ENCODE peak calls at places on chromosomes 2 and 18, in ten cellular contexts. One of them, this sample, is unnamed.
A peak's percentile ranks its signal among the peaks of the same experiment; 100 is the strongest.

GRCh38 chr2:174787485-174788205 is 23.4 kb upstream of the CHRNA1 start:
- DNase-seq in endothelial cell of umbilical vein: peak; percentile 30
- DNase-seq in stomach: no peak
- DNase-seq in upper lobe of left lung: no peak
- DNase-seq in suprapubic skin: no peak
- DNase-seq in HepG2: peak; percentile 45
- DNase-seq in GM12891: no peak
- DNase-seq in K562: no peak
- DNase-seq in GM12892: no peak
- DNase-seq in sigmoid colon: no peak
- DNase-seq in this sample: peak; percentile 92

GRCh38 chr2:121295911-121296650 is 11.1 kb upstream of the TFCP2L1 start:
- DNase-seq in stomach: no peak
- DNase-seq in HepG2: no peak
- DNase-seq in GM12892: no peak
- DNase-seq in upper lobe of left lung: peak; percentile 43
- DNase-seq in sigmoid colon: no peak
- DNase-seq in K562: no peak
- DNase-seq in endothelial cell of umbilical vein: no peak
- DNase-seq in GM12891: no peak
- DNase-seq in suprapubic skin: no peak
- DNase-seq in this sample: no peak

GRCh38 chr2:20641123-20641985 is 9.5 kb downstream of the HS1BP3 start:
- DNase-seq in stomach: no peak
- DNase-seq in GM12892: no peak
- DNase-seq in HepG2: no peak
- DNase-seq in sigmoid colon: peak; percentile 92
- DNase-seq in K562: no peak
- DNase-seq in endothelial cell of umbilical vein: peak; percentile 33
- DNase-seq in GM12891: no peak
- DNase-seq in upper lobe of left lung: no peak
- DNase-seq in suprapubic skin: no peak
- DNase-seq in this sample: no peak

GRCh38 chr2:83471708-83472107 is 987.4 kb downstream of the SUCLG1 start:
- DNase-seq in HepG2: no peak
- DNase-seq in GM12892: no peak
- DNase-seq in upper lobe of left lung: no peak
- DNase-seq in GM12891: no peak
- DNase-seq in endothelial cell of umbilical vein: no peak
- DNase-seq in K562: no peak
- DNase-seq in stomach: no peak
- DNase-seq in suprapubic skin: no peak
- DNase-seq in sigmoid colon: no peak
- DNase-seq in this sample: no peak

GRCh38 chr2:204680576-204680975 is 135.3 kb downstream of the PARD3B start:
- DNase-seq in upper lobe of left lung: no peak
- DNase-seq in GM12891: no peak
- DNase-seq in sigmoid colon: no peak
- DNase-seq in endothelial cell of umbilical vein: no peak
- DNase-seq in stomach: no peak
- DNase-seq in suprapubic skin: no peak
- DNase-seq in K562: no peak
- DNase-seq in GM12892: no peak
- DNase-seq in HepG2: no peak
- DNase-seq in this sample: no peak

GRCh38 chr2:210617732-210618330 is 61.4 kb downstream of the CPS1 start:
- DNase-seq in GM12892: no peak
- DNase-seq in stomach: no peak
- DNase-seq in GM12891: no peak
- DNase-seq in endothelial cell of umbilical vein: peak; percentile 37
- DNase-seq in upper lobe of left lung: no peak
- DNase-seq in sigmoid colon: no peak
- DNase-seq in suprapubic skin: no peak
- DNase-seq in HepG2: peak; percentile 64
- DNase-seq in K562: peak; percentile 11
- DNase-seq in this sample: peak; percentile 69

GRCh38 chr2:240323601-240324291 is 111.7 kb upstream of the GPC1 start:
- DNase-seq in K562: no peak
- DNase-seq in stomach: no peak
- DNase-seq in endothelial cell of umbilical vein: no peak
- DNase-seq in suprapubic skin: peak; percentile 71
- DNase-seq in GM12892: no peak
- DNase-seq in HepG2: no peak
- DNase-seq in upper lobe of left lung: no peak
- DNase-seq in sigmoid colon: no peak
- DNase-seq in GM12891: no peak
- DNase-seq in this sample: no peak

GRCh38 chr2:240921319-240922233 is 15.4 kb downstream of the CROCC2 start:
- DNase-seq in HepG2: no peak
- DNase-seq in K562: no peak
- DNase-seq in endothelial cell of umbilical vein: no peak
- DNase-seq in GM12891: no peak
- DNase-seq in upper lobe of left lung: peak; percentile 88
- DNase-seq in GM12892: no peak
- DNase-seq in stomach: peak; percentile 25
- DNase-seq in suprapubic skin: peak; percentile 91
- DNase-seq in sigmoid colon: peak; percentile 76
- DNase-seq in this sample: no peak

GRCh38 chr2:237279012-237279768 is 134.8 kb downstream of the COL6A3 start:
- DNase-seq in sigmoid colon: peak; percentile 68
- DNase-seq in GM12892: no peak
- DNase-seq in stomach: no peak
- DNase-seq in GM12891: no peak
- DNase-seq in suprapubic skin: no peak
- DNase-seq in endothelial cell of umbilical vein: no peak
- DNase-seq in K562: no peak
- DNase-seq in upper lobe of left lung: no peak
- DNase-seq in HepG2: no peak
- DNase-seq in this sample: no peak

GRCh38 chr2:160583823-160584537 is 90.4 kb upstream of the RBMS1 start:
- DNase-seq in endothelial cell of umbilical vein: no peak
- DNase-seq in HepG2: no peak
- DNase-seq in sigmoid colon: no peak
- DNase-seq in K562: no peak
- DNase-seq in stomach: no peak
- DNase-seq in suprapubic skin: no peak
- DNase-seq in GM12892: no peak
- DNase-seq in GM12891: no peak
- DNase-seq in upper lobe of left lung: no peak
- DNase-seq in this sample: peak; percentile 32

GRCh38 chr2:47241715-47242114 is 86.6 kb upstream of the STPG4 start:
- DNase-seq in endothelial cell of umbilical vein: no peak
- DNase-seq in K562: peak; percentile 74
- DNase-seq in upper lobe of left lung: no peak
- DNase-seq in GM12891: no peak
- DNase-seq in stomach: no peak
- DNase-seq in GM12892: no peak
- DNase-seq in sigmoid colon: no peak
- DNase-seq in suprapubic skin: no peak
- DNase-seq in HepG2: no peak
- DNase-seq in this sample: no peak

GRCh38 chr2:98348066-98348561 is 1.9 kb downstream of the CNGA3 start:
- DNase-seq in HepG2: no peak
- DNase-seq in GM12891: no peak
- DNase-seq in endothelial cell of umbilical vein: no peak
- DNase-seq in sigmoid colon: no peak
- DNase-seq in K562: no peak
- DNase-seq in GM12892: no peak
- DNase-seq in upper lobe of left lung: no peak
- DNase-seq in stomach: no peak
- DNase-seq in suprapubic skin: no peak
- DNase-seq in this sample: peak; percentile 86

GRCh38 chr2:186059096-186059495 is 320.5 kb downstream of the FSIP2 start:
- DNase-seq in upper lobe of left lung: no peak
- DNase-seq in sigmoid colon: no peak
- DNase-seq in endothelial cell of umbilical vein: peak; percentile 44
- DNase-seq in GM12892: no peak
- DNase-seq in suprapubic skin: no peak
- DNase-seq in stomach: no peak
- DNase-seq in HepG2: no peak
- DNase-seq in GM12891: no peak
- DNase-seq in K562: no peak
- DNase-seq in this sample: no peak

GRCh38 chr2:12340164-12340563 is 376.6 kb upstream of the TRIB2 start:
- DNase-seq in suprapubic skin: no peak
- DNase-seq in upper lobe of left lung: no peak
- DNase-seq in GM12891: no peak
- DNase-seq in K562: no peak
- DNase-seq in sigmoid colon: no peak
- DNase-seq in HepG2: no peak
- DNase-seq in stomach: no peak
- DNase-seq in endothelial cell of umbilical vein: no peak
- DNase-seq in GM12892: no peak
- DNase-seq in this sample: no peak

GRCh38 chr2:217801115-217801531 is 201.7 kb downstream of the TNS1 start:
- DNase-seq in upper lobe of left lung: no peak
- DNase-seq in GM12892: peak; percentile 11
- DNase-seq in K562: no peak
- DNase-seq in GM12891: no peak
- DNase-seq in suprapubic skin: peak; percentile 71
- DNase-seq in HepG2: no peak
- DNase-seq in sigmoid colon: peak; percentile 68
- DNase-seq in endothelial cell of umbilical vein: peak; percentile 21
- DNase-seq in stomach: no peak
- DNase-seq in this sample: peak; percentile 17

GRCh38 chr2:149223472-149224062 is 106.8 kb upstream of the LYPD6 start:
- DNase-seq in suprapubic skin: no peak
- DNase-seq in GM12891: no peak
- DNase-seq in endothelial cell of umbilical vein: no peak
- DNase-seq in GM12892: no peak
- DNase-seq in K562: no peak
- DNase-seq in HepG2: no peak
- DNase-seq in upper lobe of left lung: no peak
- DNase-seq in sigmoid colon: no peak
- DNase-seq in stomach: no peak
- DNase-seq in this sample: peak; percentile 65
- TF ChIP-seq POLR2AphosphoS5 in suprapubic skin: no peak
- TF ChIP-seq POLR2AphosphoS5 in GM12891: no peak
- TF ChIP-seq POLR2AphosphoS5 in endothelial cell of umbilical vein: no peak
- TF ChIP-seq POLR2AphosphoS5 in GM12892: no peak
- TF ChIP-seq POLR2AphosphoS5 in K562: no peak
- TF ChIP-seq POLR2AphosphoS5 in HepG2: no peak
- TF ChIP-seq POLR2AphosphoS5 in upper lobe of left lung: no peak
- TF ChIP-seq POLR2AphosphoS5 in sigmoid colon: no peak
- TF ChIP-seq POLR2AphosphoS5 in stomach: no peak
- TF ChIP-seq POLR2AphosphoS5 in this sample: no peak

GRCh38 chr2:73114273-73114867 is 1.6 kb upstream of the RAB11FIP5 start:
- DNase-seq in stomach: no peak
- DNase-seq in GM12892: no peak
- DNase-seq in GM12891: no peak
- DNase-seq in upper lobe of left lung: no peak
- DNase-seq in HepG2: no peak
- DNase-seq in sigmoid colon: no peak
- DNase-seq in K562: no peak
- DNase-seq in suprapubic skin: no peak
- DNase-seq in endothelial cell of umbilical vein: no peak
- DNase-seq in this sample: no peak

GRCh38 chr2:73113634-73113958 is 848 bp upstream of the RAB11FIP5 start:
- DNase-seq in K562: no peak
- DNase-seq in suprapubic skin: no peak
- DNase-seq in HepG2: no peak
- DNase-seq in stomach: no peak
- DNase-seq in GM12892: no peak
- DNase-seq in endothelial cell of umbilical vein: no peak
- DNase-seq in GM12891: no peak
- DNase-seq in upper lobe of left lung: no peak
- DNase-seq in sigmoid colon: no peak
- DNase-seq in this sample: no peak

GRCh38 chr2:73112026-73112912 is 479 bp downstream of the RAB11FIP5 start:
- DNase-seq in stomach: peak; percentile 38
- DNase-seq in upper lobe of left lung: peak; percentile 89
- DNase-seq in K562: peak; percentile 41
- DNase-seq in HepG2: peak; percentile 22
- DNase-seq in GM12891: no peak
- DNase-seq in sigmoid colon: peak; percentile 68
- DNase-seq in endothelial cell of umbilical vein: peak; percentile 71
- DNase-seq in GM12892: no peak
- DNase-seq in suprapubic skin: peak; percentile 83
- DNase-seq in this sample: peak; percentile 69

GRCh38 chr2:73111300-73112025 is 1.3 kb downstream of the RAB11FIP5 start:
- DNase-seq in K562: peak; percentile 61
- DNase-seq in endothelial cell of umbilical vein: peak; percentile 77
- DNase-seq in GM12891: no peak
- DNase-seq in suprapubic skin: peak; percentile 68
- DNase-seq in HepG2: peak; percentile 35
- DNase-seq in upper lobe of left lung: no peak
- DNase-seq in stomach: peak; percentile 54
- DNase-seq in GM12892: no peak
- DNase-seq in sigmoid colon: no peak
- DNase-seq in this sample: peak; percentile 81

GRCh38 chr2:73112913-73113633 is at the start of gene RAB11FIP5:
- DNase-seq in sigmoid colon: peak; percentile 90
- DNase-seq in GM12891: peak; percentile 60
- DNase-seq in HepG2: peak; percentile 57
- DNase-seq in GM12892: peak; percentile 58
- DNase-seq in endothelial cell of umbilical vein: peak; percentile 70
- DNase-seq in stomach: peak; percentile 85
- DNase-seq in upper lobe of left lung: peak; percentile 96
- DNase-seq in K562: peak; percentile 74
- DNase-seq in suprapubic skin: peak; percentile 85
- DNase-seq in this sample: peak; percentile 89
- TF ChIP-seq POLR2AphosphoS5 in sigmoid colon: peak; percentile 29
- TF ChIP-seq POLR2AphosphoS5 in GM12891: no peak
- TF ChIP-seq POLR2AphosphoS5 in HepG2: peak; percentile 8
- TF ChIP-seq POLR2AphosphoS5 in GM12892: no peak
- TF ChIP-seq POLR2AphosphoS5 in endothelial cell of umbilical vein: no peak
- TF ChIP-seq POLR2AphosphoS5 in stomach: peak; percentile 55
- TF ChIP-seq POLR2AphosphoS5 in upper lobe of left lung: peak; percentile 51
- TF ChIP-seq POLR2AphosphoS5 in K562: no peak
- TF ChIP-seq POLR2AphosphoS5 in suprapubic skin: peak; percentile 25
- TF ChIP-seq POLR2AphosphoS5 in this sample: peak; percentile 74

GRCh38 chr18:75455249-75456183 is 28.0 kb upstream of the SMIM21 start:
- DNase-seq in endothelial cell of umbilical vein: peak; percentile 6
- DNase-seq in GM12892: no peak
- DNase-seq in stomach: no peak
- DNase-seq in K562: no peak
- DNase-seq in GM12891: no peak
- DNase-seq in sigmoid colon: no peak
- DNase-seq in upper lobe of left lung: peak; percentile 87
- DNase-seq in suprapubic skin: no peak
- DNase-seq in HepG2: no peak
- DNase-seq in this sample: peak; percentile 57
- TF ChIP-seq POLR2AphosphoS5 in endothelial cell of umbilical vein: no peak
- TF ChIP-seq POLR2AphosphoS5 in GM12892: no peak
- TF ChIP-seq POLR2AphosphoS5 in stomach: no peak
- TF ChIP-seq POLR2AphosphoS5 in K562: no peak
- TF ChIP-seq POLR2AphosphoS5 in GM12891: no peak
- TF ChIP-seq POLR2AphosphoS5 in sigmoid colon: no peak
- TF ChIP-seq POLR2AphosphoS5 in upper lobe of left lung: no peak
- TF ChIP-seq POLR2AphosphoS5 in suprapubic skin: no peak
- TF ChIP-seq POLR2AphosphoS5 in HepG2: no peak
- TF ChIP-seq POLR2AphosphoS5 in this sample: no peak

DNA sequence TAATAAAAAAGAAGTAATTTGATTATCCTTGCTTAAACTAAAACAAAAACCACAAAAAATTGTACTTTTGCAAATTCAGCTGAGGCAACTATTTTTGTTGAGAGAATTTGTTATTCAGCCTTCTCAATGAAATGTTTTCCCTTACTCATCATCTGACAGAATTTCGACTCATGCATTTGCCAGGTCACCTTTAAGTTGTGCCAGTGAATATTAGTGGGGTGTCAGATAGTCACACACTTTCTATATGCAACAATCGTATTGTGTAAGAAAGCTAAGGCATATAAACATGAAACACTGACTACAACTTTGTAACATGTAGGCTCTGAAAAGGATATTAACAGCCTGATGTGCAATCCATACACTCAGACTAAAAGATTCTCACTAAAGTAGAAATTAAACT is 1653.1 kb upstream of the SLC39A10 start:
- DNase-seq in GM12892: no peak
- DNase-seq in GM12891: no peak
- DNase-seq in upper lobe of left lung: no peak
- DNase-seq in sigmoid colon: no peak
- DNase-seq in stomach: no peak
- DNase-seq in suprapubic skin: no peak
- DNase-seq in endothelial cell of umbilical vein: no peak
- DNase-seq in K562: no peak
- DNase-seq in HepG2: no peak
- DNase-seq in this sample: no peak
- TF ChIP-seq POLR2AphosphoS5 in GM12892: no peak
- TF ChIP-seq POLR2AphosphoS5 in GM12891: no peak
- TF ChIP-seq POLR2AphosphoS5 in upper lobe of left lung: no peak
- TF ChIP-seq POLR2AphosphoS5 in sigmoid colon: no peak
- TF ChIP-seq POLR2AphosphoS5 in stomach: no peak
- TF ChIP-seq POLR2AphosphoS5 in suprapubic skin: no peak
- TF ChIP-seq POLR2AphosphoS5 in endothelial cell of umbilical vein: no peak
- TF ChIP-seq POLR2AphosphoS5 in K562: no peak
- TF ChIP-seq POLR2AphosphoS5 in HepG2: no peak
- TF ChIP-seq POLR2AphosphoS5 in this sample: no peak